ENCODE peak calls at places on chromosomes 6 and 20, in five cellular contexts. H, S, V, P and K are unnamed samples. For H3K4me1 and H3K36me3, the result is how much of the 10 kb centered on the place peaks cover.

GRCh38 chr6:138971601-138972000 is 16.5 kb downstream of the REPS1 start:
- DNase-seq in H (no peak), S (no peak), V (no peak), P (no peak), K (no peak)

GRCh38 chr20:12409501-12409900 is 491.8 kb downstream of the BTBD3 start:
- DNase-seq in H (no peak), S (no peak), V (no peak), P (no peak), K (no peak)

GRCh38 chr20:24951536-24952047 is 2.5 kb downstream of the CST7 start:
- DNase-seq in H (no peak), S (no peak), V (no peak), P (no peak), K (no peak)

GRCh38 chr20:22431419-22431818 is 153.0 kb downstream of the FOXA2 start:
- DNase-seq in H (no peak), S (no peak), V (no peak), P (no peak), K (no peak)

GRCh38 chr6:66897576-66897975 is 1190.5 kb upstream of the EYS start:
- DNase-seq in H (no peak), S (no peak), V (no peak), P (no peak), K (no peak)

GRCh38 chr6:145688493-145688905 is 46.8 kb downstream of the EPM2A start:
- DNase-seq in H (no peak), S (no peak), V (no peak), P (no peak), K (no peak)

GRCh38 chr6:169960891-169961611 is 209.6 kb downstream of the ERMARD start:
- DNase-seq in H (no peak), S (no peak), V (no peak), P (no peak), K (no peak)

GRCh38 chr6:138957484-138957883 is 30.6 kb downstream of the REPS1 start:
- DNase-seq in H (peak), S (no peak), V (no peak), P (no peak), K (peak)

DNA sequence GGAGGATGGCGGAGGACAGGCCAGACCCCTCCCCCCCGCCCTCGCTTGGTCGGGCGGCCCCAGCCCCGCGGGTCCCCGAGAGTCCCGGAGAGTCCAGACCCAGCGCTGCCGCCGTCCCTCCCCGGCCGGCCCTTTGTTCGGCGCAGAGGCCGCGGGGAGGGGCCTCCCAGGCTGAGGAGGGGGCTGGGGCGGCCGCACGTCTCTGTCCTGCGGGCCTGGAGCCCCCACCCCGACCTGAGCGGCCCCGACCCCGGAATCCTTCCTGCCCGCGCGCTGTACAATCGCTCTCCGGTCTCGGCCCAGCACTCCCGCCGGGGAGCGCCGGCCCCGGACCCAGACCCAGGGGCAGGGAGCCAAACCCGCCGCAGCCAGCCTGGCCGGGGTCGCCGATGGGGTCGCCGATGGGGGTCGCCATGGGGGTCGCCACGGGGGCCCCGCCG is 716 bp downstream of the KCNQ2 start:
- DNase-seq in H (no peak), S (no peak), V (no peak), P (no peak), K (no peak)
- H3K4me1 ChIP-seq in H (under half), S (under half), V (under half), P (under half), K (under half)

GRCh38 chr6:125887372-125887771 is 69.2 kb upstream of the HINT3 start:
- DNase-seq in H (no peak), S (no peak), V (no peak), P (no peak), K (no peak)
- H3K36me3 ChIP-seq in H (under half), S (under half), V (under half), P (half or more), K (under half)

GRCh38 chr6:151239603-151240035 is at the start of gene AKAP12:
- DNase-seq in H (peak), S (no peak), V (no peak), P (peak), K (no peak)

GRCh38 chr6:151241853-151242252 is 2.1 kb downstream of the AKAP12 start:
- DNase-seq in H (no peak), S (no peak), V (no peak), P (no peak), K (no peak)

GRCh38 chr6:151240861-151241642 is 1.3 kb downstream of the AKAP12 start:
- DNase-seq in H (peak), S (no peak), V (no peak), P (peak), K (peak)

GRCh38 chr6:151242420-151242841 is 2.7 kb downstream of the AKAP12 start:
- DNase-seq in H (no peak), S (no peak), V (no peak), P (no peak), K (no peak)

DNA sequence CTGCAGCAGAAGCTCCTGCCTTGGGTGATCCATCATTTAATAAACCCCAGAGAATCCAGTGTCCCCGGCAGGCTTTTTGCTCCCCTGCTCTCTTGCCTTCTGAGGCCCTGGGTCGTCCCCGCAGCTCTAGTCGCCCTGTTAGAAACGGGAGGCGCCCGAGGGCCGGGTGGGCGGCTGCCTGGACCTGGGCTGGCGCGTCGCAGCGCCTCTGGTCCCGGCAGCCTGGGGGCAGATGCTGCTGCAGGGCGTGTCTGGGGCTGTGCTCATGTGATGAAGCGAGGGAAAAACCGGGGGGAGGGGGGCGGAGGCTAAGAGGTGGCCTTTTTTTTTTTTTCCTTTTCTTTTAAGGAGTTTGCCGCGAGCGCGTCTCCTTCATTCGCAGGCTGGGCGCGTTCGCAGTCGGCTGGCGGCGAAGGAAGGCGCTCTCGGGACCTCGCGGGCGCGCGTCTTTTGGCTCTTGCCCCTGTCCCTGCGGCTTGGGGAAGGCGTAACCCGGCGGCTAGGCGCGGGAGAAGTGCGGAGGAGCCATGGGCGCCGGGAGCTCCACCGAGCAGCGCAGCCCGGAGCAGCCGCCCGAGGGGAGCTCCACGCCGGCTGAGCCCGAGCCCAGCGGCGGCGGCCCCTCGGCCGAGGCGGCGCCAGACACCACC is 394 bp downstream of the AKAP12 start:
- DNase-seq in H (peak), S (no peak), V (peak), P (peak), K (no peak)
- H3K4me3 ChIP-seq in H (peak), S (no peak), V (peak), P (peak), K (peak)

GRCh38 chr20:1669304-1669703 is 11.7 kb upstream of the SIRPG start:
- DNase-seq in H (no peak), S (no peak), V (no peak), P (no peak), K (no peak)
- H3K4me1 ChIP-seq in H (under half), S (half or more), V (under half), P (under half), K (under half)

GRCh38 chr6:167015302-167015701 is 16.1 kb downstream of the CEP43 start:
- DNase-seq in H (no peak), S (no peak), V (no peak), P (no peak), K (no peak)

GRCh38 chr6:167013067-167013466 is 13.9 kb downstream of the CEP43 start:
- DNase-seq in H (no peak), S (no peak), V (no peak), P (no peak), K (no peak)

GRCh38 chr6:167013946-167014345 is 14.7 kb downstream of the CEP43 start:
- DNase-seq in H (no peak), S (no peak), V (no peak), P (no peak), K (no peak)
- H3K36me3 ChIP-seq in H (under half), S (under half), V (under half), P (half or more), K (under half)

DNA sequence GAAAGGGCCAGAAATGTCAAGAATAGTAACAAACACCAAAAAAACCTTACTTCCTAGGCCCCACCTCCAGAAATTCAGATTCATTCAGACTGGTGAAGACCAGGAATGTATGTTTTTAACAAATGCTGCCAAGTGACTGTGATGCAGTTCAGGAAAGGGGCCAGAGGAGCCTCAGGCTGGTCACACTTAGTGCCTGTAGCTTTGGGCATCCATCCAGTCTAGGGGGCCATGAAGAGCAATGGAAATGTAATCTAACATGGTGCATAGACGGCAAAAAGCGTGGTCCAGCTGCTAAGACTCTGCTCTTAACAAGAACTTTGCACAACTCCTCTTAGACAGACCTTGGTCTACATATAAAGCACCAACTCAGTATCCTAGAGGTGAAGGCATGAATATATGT is 7.1 kb downstream of the GJA1 start:
- DNase-seq in H (no peak), S (no peak), V (no peak), P (no peak), K (no peak)
- H3K4me3 ChIP-seq in H (no peak), S (no peak), V (no peak), P (no peak), K (no peak)

DNA sequence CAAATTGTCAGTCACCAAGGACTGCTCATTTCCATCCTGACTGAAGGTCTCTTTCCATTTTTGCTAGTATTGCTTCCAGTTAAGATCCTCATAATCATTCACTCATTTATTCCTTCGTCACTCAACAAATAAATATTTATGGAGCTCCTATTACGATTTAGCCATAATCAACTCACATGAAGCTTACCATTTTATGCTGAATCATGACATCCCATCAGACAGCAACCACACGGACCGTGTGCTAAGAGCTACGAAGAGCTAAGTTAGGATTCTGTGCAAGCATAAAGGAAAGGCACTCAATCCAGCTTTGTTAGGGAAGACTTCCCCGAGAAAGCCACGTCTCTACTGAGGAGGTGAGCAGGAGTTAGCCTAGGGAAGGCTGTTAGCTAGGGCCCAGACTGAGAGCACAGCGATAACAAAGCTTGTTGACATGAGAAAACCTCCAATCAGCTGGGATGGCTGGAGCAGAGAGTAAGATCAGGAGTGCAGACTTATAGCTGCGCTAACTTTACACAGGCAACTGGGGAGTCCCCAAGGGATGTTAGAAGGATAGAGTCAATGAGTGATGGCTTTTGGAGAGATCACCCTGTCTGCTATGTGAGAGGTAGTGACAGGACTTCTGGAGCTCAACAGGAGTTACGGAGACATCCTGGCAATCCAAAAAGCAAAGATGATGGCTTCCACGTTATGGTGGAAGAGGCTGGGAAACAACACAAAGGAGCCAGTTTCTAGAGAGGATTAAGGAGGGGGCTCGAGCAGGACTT is 2.6 kb upstream of the GID8 start:
- DNase-seq in H (no peak), S (no peak), V (no peak), P (no peak), K (no peak)
- H3K4me1 ChIP-seq in H (under half), S (under half), V (under half), P (half or more), K (under half)